ENCODE peak calls at places on chromosome 7, in five cellular contexts. One of them, this sample, is unnamed.

GRCh38 chr7:70764004-70764691 is 367.8 kb upstream of the GALNT17 start:
- DNase-seq in fibroblast of pulmonary artery: no peak
- DNase-seq in lower leg skin: no peak
- DNase-seq in choroid plexus epithelial cell: no peak
- DNase-seq in B cell: no peak
- DNase-seq in this sample: peak; percentile 83

GRCh38 chr7:44976040-44976745 is 2.6 kb downstream of the MYO1G start:
- DNase-seq in lower leg skin: no peak
- DNase-seq in choroid plexus epithelial cell: no peak
- DNase-seq in fibroblast of pulmonary artery: no peak
- DNase-seq in B cell: no peak
- DNase-seq in this sample: no peak

GRCh38 chr7:143452495-143452894 is 9.2 kb downstream of the TAS2R60 start:
- DNase-seq in lower leg skin: no peak
- DNase-seq in choroid plexus epithelial cell: peak; percentile 16
- DNase-seq in fibroblast of pulmonary artery: no peak
- DNase-seq in B cell: no peak
- DNase-seq in this sample: no peak

GRCh38 chr7:81499262-81500116 is 270.4 kb downstream of the HGF start:
- DNase-seq in lower leg skin: no peak
- DNase-seq in B cell: no peak
- DNase-seq in choroid plexus epithelial cell: peak; percentile 93
- DNase-seq in fibroblast of pulmonary artery: peak; percentile 95
- DNase-seq in this sample: peak; percentile 24

GRCh38 chr7:158710651-158711102 is 6.1 kb upstream of the NCAPG2 start:
- DNase-seq in B cell: no peak
- DNase-seq in lower leg skin: no peak
- DNase-seq in choroid plexus epithelial cell: peak; percentile 97
- DNase-seq in fibroblast of pulmonary artery: peak; percentile 89
- DNase-seq in this sample: peak; percentile 58

GRCh38 chr7:151008143-151008510 is 16.2 kb downstream of the ATG9B start:
- DNase-seq in fibroblast of pulmonary artery: peak; percentile 44
- DNase-seq in B cell: no peak
- DNase-seq in choroid plexus epithelial cell: peak; percentile 13
- DNase-seq in lower leg skin: no peak
- DNase-seq in this sample: no peak

GRCh38 chr7:29597266-29597665 is 33.6 kb downstream of the PRR15 start:
- DNase-seq in lower leg skin: no peak
- DNase-seq in B cell: no peak
- DNase-seq in choroid plexus epithelial cell: no peak
- DNase-seq in fibroblast of pulmonary artery: no peak
- DNase-seq in this sample: no peak

GRCh38 chr7:88546808-88547207 is 212.7 kb upstream of the ZNF804B start:
- DNase-seq in fibroblast of pulmonary artery: peak; percentile 33
- DNase-seq in lower leg skin: no peak
- DNase-seq in choroid plexus epithelial cell: peak; percentile 25
- DNase-seq in B cell: no peak
- DNase-seq in this sample: peak; percentile 11

GRCh38 chr7:135169141-135169935 is 1.2 kb downstream of the CYREN start:
- DNase-seq in lower leg skin: no peak
- DNase-seq in choroid plexus epithelial cell: peak; percentile 42
- DNase-seq in fibroblast of pulmonary artery: peak; percentile 27
- DNase-seq in B cell: no peak
- DNase-seq in this sample: peak; percentile 80
- TF ChIP-seq CTCF in lower leg skin: no peak
- TF ChIP-seq CTCF in choroid plexus epithelial cell: peak; percentile 58
- TF ChIP-seq CTCF in fibroblast of pulmonary artery: peak; percentile 31
- TF ChIP-seq CTCF in B cell: peak; percentile 55
- TF ChIP-seq CTCF in this sample: peak; percentile 73

DNA sequence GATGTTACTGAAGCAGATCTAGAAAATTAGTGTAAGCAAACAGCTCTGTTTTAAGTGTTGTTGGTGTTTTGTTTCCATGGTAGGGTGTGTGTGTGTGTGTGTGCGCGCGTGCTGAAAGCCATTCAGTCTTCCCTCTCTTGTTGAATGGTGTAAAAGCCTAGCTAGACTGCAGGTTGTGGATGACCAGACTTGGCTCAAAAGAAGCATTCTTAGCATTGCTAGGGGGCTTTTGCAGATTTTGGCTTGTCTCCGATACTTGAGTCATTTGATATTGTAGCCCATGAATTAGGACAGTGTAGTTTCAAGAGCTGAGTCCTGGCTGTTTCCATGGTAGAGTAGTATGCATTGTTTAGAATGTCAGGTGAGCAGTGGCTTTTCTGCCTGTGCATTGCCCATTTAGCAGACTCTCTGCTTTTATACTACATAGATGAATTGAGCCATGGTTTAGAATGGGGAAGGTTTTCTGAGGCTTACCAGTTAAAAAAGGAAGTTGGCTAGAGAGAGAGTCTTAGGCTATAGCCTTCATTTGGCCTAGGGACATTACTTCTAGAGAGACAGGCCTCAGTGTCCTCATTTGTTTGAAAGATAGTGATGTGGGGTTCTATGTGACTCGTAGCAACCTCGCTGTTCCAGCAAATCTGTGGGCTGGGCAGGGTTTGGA is 99.2 kb downstream of the SND1 start:
- DNase-seq in lower leg skin: no peak
- DNase-seq in choroid plexus epithelial cell: peak; percentile 90
- DNase-seq in B cell: no peak
- DNase-seq in fibroblast of pulmonary artery: peak; percentile 76
- DNase-seq in this sample: no peak
- TF ChIP-seq CTCF in lower leg skin: no peak
- TF ChIP-seq CTCF in choroid plexus epithelial cell: no peak
- TF ChIP-seq CTCF in B cell: no peak
- TF ChIP-seq CTCF in fibroblast of pulmonary artery: no peak
- TF ChIP-seq CTCF in this sample: no peak

GRCh38 chr7:128394904-128395496 is 14.8 kb downstream of the IMPDH1 start:
- DNase-seq in lower leg skin: no peak
- DNase-seq in B cell: no peak
- DNase-seq in fibroblast of pulmonary artery: no peak
- DNase-seq in choroid plexus epithelial cell: no peak
- DNase-seq in this sample: peak; percentile 35

GRCh38 chr7:128393526-128394330 is 16.1 kb downstream of the IMPDH1 start:
- DNase-seq in B cell: no peak
- DNase-seq in choroid plexus epithelial cell: no peak
- DNase-seq in lower leg skin: no peak
- DNase-seq in fibroblast of pulmonary artery: no peak
- DNase-seq in this sample: no peak

GRCh38 chr7:128396357-128396756 is 13.4 kb downstream of the IMPDH1 start:
- DNase-seq in lower leg skin: no peak
- DNase-seq in choroid plexus epithelial cell: no peak
- DNase-seq in fibroblast of pulmonary artery: no peak
- DNase-seq in B cell: no peak
- DNase-seq in this sample: no peak

GRCh38 chr7:128398016-128398840 is 11.6 kb downstream of the IMPDH1 start:
- DNase-seq in lower leg skin: no peak
- DNase-seq in choroid plexus epithelial cell: peak; percentile 59
- DNase-seq in B cell: peak; percentile 54
- DNase-seq in fibroblast of pulmonary artery: peak; percentile 55
- DNase-seq in this sample: peak; percentile 69

DNA sequence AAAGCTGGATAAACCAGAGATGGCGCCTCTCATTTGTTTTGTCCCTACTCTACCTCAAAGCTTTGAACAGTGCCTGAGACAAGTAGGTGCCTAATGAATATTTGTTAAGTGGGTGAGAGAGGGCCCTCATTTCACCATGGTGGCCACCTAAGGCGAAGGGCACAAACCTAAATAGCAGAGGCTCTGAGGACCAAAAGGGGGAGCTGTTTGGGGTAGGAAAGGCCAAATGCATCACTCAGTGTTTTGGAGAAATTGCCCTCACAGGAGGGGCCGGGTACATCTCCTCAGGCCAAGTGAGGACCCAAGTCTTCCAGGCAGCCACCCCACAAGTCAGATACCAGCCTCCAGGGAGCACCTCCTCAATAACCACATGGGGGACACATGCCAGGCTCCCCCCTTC is 14.0 kb downstream of the IMPDH1 start:
- DNase-seq in fibroblast of pulmonary artery: no peak
- DNase-seq in choroid plexus epithelial cell: no peak
- DNase-seq in lower leg skin: no peak
- DNase-seq in B cell: no peak
- DNase-seq in this sample: peak; percentile 37
- TF ChIP-seq CTCF in fibroblast of pulmonary artery: peak; percentile 21
- TF ChIP-seq CTCF in choroid plexus epithelial cell: peak; percentile 33
- TF ChIP-seq CTCF in lower leg skin: no peak
- TF ChIP-seq CTCF in B cell: no peak
- TF ChIP-seq CTCF in this sample: no peak

DNA sequence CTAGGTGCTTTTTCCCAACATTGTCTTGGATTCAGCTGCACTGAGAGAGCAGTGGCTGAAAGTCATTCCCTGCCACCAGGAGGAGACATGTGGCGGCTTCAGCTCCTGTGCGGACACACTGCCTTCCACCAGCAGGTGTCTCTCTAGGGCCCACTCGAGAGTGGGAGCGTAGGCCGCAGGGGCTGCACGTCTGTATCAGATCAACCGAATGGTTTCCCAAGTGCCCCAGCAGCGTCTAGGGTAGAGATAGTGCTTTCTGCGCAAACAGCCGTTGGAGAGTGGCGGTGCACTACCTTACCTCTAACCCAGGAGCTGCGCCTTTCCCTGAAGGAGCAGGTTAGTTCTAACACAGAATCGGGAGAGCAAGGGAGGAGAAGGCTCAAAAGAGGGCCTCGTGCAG is 31.7 kb downstream of the PAPOLB start:
- DNase-seq in B cell: peak; percentile 51
- DNase-seq in fibroblast of pulmonary artery: peak; percentile 74
- DNase-seq in choroid plexus epithelial cell: peak; percentile 83
- DNase-seq in lower leg skin: no peak
- DNase-seq in this sample: peak; percentile 73
- TF ChIP-seq CTCF in B cell: peak; percentile 64
- TF ChIP-seq CTCF in fibroblast of pulmonary artery: peak; percentile 92
- TF ChIP-seq CTCF in choroid plexus epithelial cell: peak; percentile 99
- TF ChIP-seq CTCF in lower leg skin: no peak
- TF ChIP-seq CTCF in this sample: peak; percentile 28

GRCh38 chr7:48876087-48876486 is 48.3 kb upstream of the CDC14C start:
- DNase-seq in fibroblast of pulmonary artery: no peak
- DNase-seq in choroid plexus epithelial cell: no peak
- DNase-seq in B cell: no peak
- DNase-seq in lower leg skin: no peak
- DNase-seq in this sample: no peak
- TF ChIP-seq CTCF in fibroblast of pulmonary artery: no peak
- TF ChIP-seq CTCF in choroid plexus epithelial cell: no peak
- TF ChIP-seq CTCF in B cell: no peak
- TF ChIP-seq CTCF in lower leg skin: no peak
- TF ChIP-seq CTCF in this sample: no peak

GRCh38 chr7:42883950-42884349 is 27.9 kb downstream of the C7orf25 start:
- DNase-seq in lower leg skin: no peak
- DNase-seq in fibroblast of pulmonary artery: peak; percentile 62
- DNase-seq in B cell: no peak
- DNase-seq in choroid plexus epithelial cell: peak; percentile 48
- DNase-seq in this sample: no peak

GRCh38 chr7:42886129-42886528 is 25.7 kb downstream of the C7orf25 start:
- DNase-seq in lower leg skin: no peak
- DNase-seq in choroid plexus epithelial cell: peak; percentile 46
- DNase-seq in fibroblast of pulmonary artery: peak; percentile 40
- DNase-seq in B cell: no peak
- DNase-seq in this sample: no peak

DNA sequence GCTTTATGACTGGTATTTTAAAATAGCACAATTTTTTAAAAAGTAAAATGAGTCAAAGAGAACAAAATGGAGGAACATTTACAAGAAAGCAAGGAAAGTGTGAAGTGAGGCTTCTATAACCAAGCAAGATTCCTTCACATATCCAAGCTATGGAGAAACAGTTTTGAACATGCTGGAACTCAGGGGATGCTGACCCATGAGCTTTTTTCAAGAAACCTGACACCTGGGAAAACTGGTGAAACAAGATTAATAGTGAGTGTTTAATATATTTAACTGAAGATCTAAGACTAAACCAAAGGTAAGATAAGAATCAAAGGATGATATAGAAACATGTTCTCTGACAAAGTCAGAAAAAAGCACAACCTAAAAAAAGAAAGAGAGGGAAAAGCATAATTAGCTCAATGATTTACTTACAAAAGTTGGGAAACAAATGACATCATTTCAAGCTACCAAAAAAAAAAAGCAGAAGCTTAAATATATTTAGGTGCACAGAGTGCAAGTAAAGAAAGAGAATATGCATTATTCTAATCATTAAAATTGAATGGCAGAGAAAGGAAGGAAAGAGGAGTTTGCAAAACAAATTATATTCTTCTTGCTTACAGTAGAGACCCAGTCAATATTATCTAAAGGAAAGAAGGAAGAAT is 24.9 kb downstream of the C7orf25 start:
- DNase-seq in fibroblast of pulmonary artery: no peak
- DNase-seq in B cell: no peak
- DNase-seq in choroid plexus epithelial cell: no peak
- DNase-seq in lower leg skin: no peak
- DNase-seq in this sample: no peak
- TF ChIP-seq CTCF in fibroblast of pulmonary artery: no peak
- TF ChIP-seq CTCF in B cell: no peak
- TF ChIP-seq CTCF in choroid plexus epithelial cell: no peak
- TF ChIP-seq CTCF in lower leg skin: no peak
- TF ChIP-seq CTCF in this sample: no peak

GRCh38 chr7:36021367-36021766 is 131.7 kb upstream of the EEPD1 start:
- DNase-seq in B cell: no peak
- DNase-seq in lower leg skin: no peak
- DNase-seq in fibroblast of pulmonary artery: peak; percentile 27
- DNase-seq in choroid plexus epithelial cell: peak; percentile 54
- DNase-seq in this sample: no peak
- TF ChIP-seq CTCF in B cell: no peak
- TF ChIP-seq CTCF in lower leg skin: no peak
- TF ChIP-seq CTCF in fibroblast of pulmonary artery: peak; percentile 50
- TF ChIP-seq CTCF in choroid plexus epithelial cell: peak; percentile 76
- TF ChIP-seq CTCF in this sample: peak; percentile 23

GRCh38 chr7:135232720-135233119 is 918 bp upstream of the STRA8 start:
- DNase-seq in lower leg skin: no peak
- DNase-seq in B cell: no peak
- DNase-seq in fibroblast of pulmonary artery: no peak
- DNase-seq in choroid plexus epithelial cell: no peak
- DNase-seq in this sample: no peak
- TF ChIP-seq CTCF in lower leg skin: no peak
- TF ChIP-seq CTCF in B cell: no peak
- TF ChIP-seq CTCF in fibroblast of pulmonary artery: peak; percentile 7
- TF ChIP-seq CTCF in choroid plexus epithelial cell: peak; percentile 33
- TF ChIP-seq CTCF in this sample: no peak

GRCh38 chr7:123749537-123749857 is 694 bp upstream of the WASL start:
- DNase-seq in choroid plexus epithelial cell: peak; percentile 73
- DNase-seq in fibroblast of pulmonary artery: peak; percentile 78
- DNase-seq in lower leg skin: peak; percentile 56
- DNase-seq in B cell: no peak
- DNase-seq in this sample: no peak
- TF ChIP-seq CTCF in choroid plexus epithelial cell: peak; percentile 32
- TF ChIP-seq CTCF in fibroblast of pulmonary artery: peak; percentile 9
- TF ChIP-seq CTCF in lower leg skin: no peak
- TF ChIP-seq CTCF in B cell: no peak
- TF ChIP-seq CTCF in this sample: no peak

GRCh38 chr7:147861058-147861716 is 729.4 kb upstream of the C7orf33 start:
- DNase-seq in lower leg skin: no peak
- DNase-seq in B cell: no peak
- DNase-seq in fibroblast of pulmonary artery: peak; percentile 19
- DNase-seq in choroid plexus epithelial cell: peak; percentile 1
- DNase-seq in this sample: no peak

GRCh38 chr7:147858421-147858820 is 732.1 kb upstream of the C7orf33 start:
- DNase-seq in choroid plexus epithelial cell: no peak
- DNase-seq in fibroblast of pulmonary artery: no peak
- DNase-seq in lower leg skin: no peak
- DNase-seq in B cell: no peak
- DNase-seq in this sample: no peak

GRCh38 chr7:147859486-147859885 is 731.1 kb upstream of the C7orf33 start:
- DNase-seq in choroid plexus epithelial cell: no peak
- DNase-seq in lower leg skin: no peak
- DNase-seq in B cell: no peak
- DNase-seq in fibroblast of pulmonary artery: no peak
- DNase-seq in this sample: no peak

GRCh38 chr7:147861945-147862344 is 728.6 kb upstream of the C7orf33 start:
- DNase-seq in choroid plexus epithelial cell: no peak
- DNase-seq in B cell: no peak
- DNase-seq in lower leg skin: no peak
- DNase-seq in fibroblast of pulmonary artery: no peak
- DNase-seq in this sample: no peak
- TF ChIP-seq CTCF in choroid plexus epithelial cell: no peak
- TF ChIP-seq CTCF in B cell: no peak
- TF ChIP-seq CTCF in lower leg skin: no peak
- TF ChIP-seq CTCF in fibroblast of pulmonary artery: no peak
- TF ChIP-seq CTCF in this sample: no peak

This sample was measured in GM13976.